ENCODE peak calls at places on chromosome 5, in six cellular contexts. O is small intestine; Q is CD4-positive, alpha-beta T cell; C is spleen; D is Peyer's patch; K is H9. X is an unnamed sample.

GRCh38 chr5:54383225-54383624 is 72.3 kb upstream of the HSPB3 start:
- DNase-seq in O (no peak), Q (no peak), C (no peak), D (no peak), K (no peak), X (no peak)

GRCh38 chr5:73649926-73650325 is 23.9 kb downstream of the ARHGEF28 start:
- DNase-seq in O (no peak), Q (no peak), C (no peak), D (no peak), K (no peak), X (no peak)

GRCh38 chr5:132773601-132774355 is 3.3 kb downstream of the SEPTIN8 start:
- DNase-seq in O (no peak), Q (no peak), C (no peak), D (no peak), K (no peak), X (no peak)

GRCh38 chr5:72387985-72388384 is 67.8 kb downstream of the PTCD2 start:
- DNase-seq in O (no peak), Q (no peak), C (no peak), D (no peak), K (no peak), X (no peak)

GRCh38 chr5:32771037-32771436 is 59.9 kb downstream of the NPR3 start:
- DNase-seq in O (no peak), Q (no peak), C (no peak), D (no peak), K (no peak), X (no peak)

GRCh38 chr5:57441557-57441956 is 41.1 kb downstream of the ACTBL2 start:
- DNase-seq in O (peak), Q (no peak), C (no peak), D (no peak), K (no peak), X (no peak)

GRCh38 chr5:111066261-111066938 is 5.1 kb upstream of the TSLP start:
- DNase-seq in O (no peak), Q (no peak), C (no peak), D (no peak), K (no peak), X (no peak)

GRCh38 chr5:177362871-177363507 is 5.3 kb downstream of the RGS14 start:
- DNase-seq in O (peak), Q (peak), C (peak), D (peak), K (peak), X (peak)

GRCh38 chr5:514101-514485 is 10.2 kb downstream of the SLC9A3 start:
- DNase-seq in O (no peak), Q (no peak), C (no peak), D (no peak), K (no peak), X (no peak)

GRCh38 chr5:103037673-103038455 is 82.1 kb downstream of the GIN1 start:
- DNase-seq in O (no peak), Q (no peak), C (no peak), D (no peak), K (no peak), X (no peak)

GRCh38 chr5:150001660-150002493 is 1.3 kb downstream of the HMGXB3 start:
- DNase-seq in O (peak), Q (peak), C (no peak), D (peak), K (peak), X (no peak)

GRCh38 chr5:83474170-83474796 is 2.7 kb downstream of the VCAN start:
- DNase-seq in O (peak), Q (no peak), C (peak), D (no peak), K (peak), X (peak)

GRCh38 chr5:157328277-157328912 is 62.5 kb downstream of the CYFIP2 start:
- DNase-seq in O (peak), Q (peak), C (peak), D (peak), K (peak), X (peak)

GRCh38 chr5:73318308-73318719 is 130.3 kb downstream of the FOXD1 start:
- DNase-seq in O (no peak), Q (no peak), C (no peak), D (no peak), K (no peak), X (no peak)

GRCh38 chr5:76378355-76378754 is 24.7 kb upstream of the IQGAP2 start:
- DNase-seq in O (no peak), Q (no peak), C (no peak), D (no peak), K (no peak), X (no peak)
- H3K27ac ChIP-seq in O (no peak), Q (no peak), C (no peak), D (no peak), K (no peak), X (no peak)

GRCh38 chr5:10249948-10250803 is at the start of gene CCT5:
- DNase-seq in O (peak), Q (peak), C (peak), D (peak), K (peak), X (peak)

GRCh38 chr5:10251409-10251808 is 1.3 kb downstream of the CCT5 start:
- DNase-seq in O (no peak), Q (no peak), C (no peak), D (no peak), K (no peak), X (no peak)

GRCh38 chr5:10253390-10253789 is 3.3 kb downstream of the CCT5 start:
- DNase-seq in O (no peak), Q (no peak), C (no peak), D (no peak), K (no peak), X (no peak)

GRCh38 chr5:10248378-10249260 is 1.1 kb downstream of the ATPSCKMT start:
- DNase-seq in O (no peak), Q (no peak), C (peak), D (no peak), K (no peak), X (no peak)

DNA sequence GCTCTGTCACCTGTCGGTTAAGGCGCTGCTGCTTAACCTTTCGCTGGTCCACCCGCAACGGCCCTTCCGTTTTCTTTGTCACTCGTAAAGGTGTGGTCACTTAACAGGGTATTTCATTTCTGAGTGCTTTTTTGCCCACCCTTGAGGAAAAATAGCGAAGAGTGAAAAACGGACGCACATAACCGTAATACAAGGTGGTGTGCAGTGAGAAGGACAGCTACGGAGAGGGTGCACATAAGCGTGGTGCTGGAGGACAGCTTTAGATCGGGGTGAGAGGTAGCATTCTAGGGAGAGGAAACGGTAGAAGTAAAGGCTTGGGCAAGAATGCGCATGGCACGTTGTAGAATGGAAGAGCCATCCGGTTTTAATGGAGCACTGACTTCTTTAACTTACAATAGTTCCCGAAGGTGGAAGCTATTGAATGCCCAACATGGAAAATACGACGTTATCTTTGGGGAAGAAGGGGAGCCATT is 760 bp downstream of the CCT5 start:
- DNase-seq in O (no peak), Q (no peak), C (no peak), D (no peak), K (no peak), X (no peak)
- H3K27ac ChIP-seq in O (no peak), Q (peak), C (peak), D (peak), K (no peak), X (peak)

GRCh38 chr5:170345971-170346370 is 43.2 kb downstream of the KCNMB1 start:
- DNase-seq in O (no peak), Q (no peak), C (no peak), D (no peak), K (no peak), X (no peak)
- H3K27ac ChIP-seq in O (no peak), Q (no peak), C (no peak), D (no peak), K (no peak), X (no peak)

GRCh38 chr5:139675825-139676224 is 27.7 kb downstream of the CXXC5 start:
- DNase-seq in O (no peak), Q (no peak), C (no peak), D (no peak), K (no peak), X (no peak)
- H3K27ac ChIP-seq in O (no peak), Q (no peak), C (no peak), D (no peak), K (no peak), X (no peak)

GRCh38 chr5:119311688-119312087 is 44.1 kb upstream of the TNFAIP8 start:
- DNase-seq in O (no peak), Q (no peak), C (no peak), D (no peak), K (no peak), X (no peak)
- H3K27ac ChIP-seq in O (no peak), Q (no peak), C (no peak), D (no peak), K (no peak), X (no peak)

DNA sequence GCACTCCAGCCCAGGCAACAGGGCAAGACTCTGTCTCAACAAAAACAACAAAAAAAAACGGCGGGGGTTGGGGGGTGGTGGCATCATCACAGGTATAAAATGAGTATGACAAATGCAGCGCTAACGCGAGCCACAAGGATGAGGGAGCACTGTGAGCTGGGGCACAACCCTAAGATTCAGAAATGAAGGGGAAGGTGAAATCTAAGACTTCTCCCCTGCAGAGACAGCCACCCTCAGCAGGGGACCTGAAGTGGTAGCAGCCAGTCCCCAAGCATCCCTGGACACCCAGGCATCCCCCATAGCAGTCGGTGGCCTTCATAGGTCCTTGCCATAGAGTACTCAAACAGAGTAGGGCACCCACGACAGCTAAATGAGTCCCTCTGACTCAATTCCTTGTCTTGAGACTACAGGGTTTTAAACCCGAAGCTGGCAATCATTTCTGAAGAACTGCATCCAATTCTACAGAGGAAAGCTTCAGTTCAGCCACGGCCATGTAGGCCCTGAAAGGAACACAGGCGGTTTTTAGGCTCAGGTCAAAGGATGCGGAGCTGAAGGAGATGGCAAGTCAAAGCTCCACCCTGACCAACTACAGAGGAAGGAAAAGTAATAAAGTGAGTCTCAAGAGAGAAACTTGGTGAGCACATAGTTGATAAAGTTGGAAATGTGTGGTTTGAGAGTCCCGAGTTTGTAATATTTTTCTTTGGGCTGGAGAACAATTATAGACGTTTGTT is 50.3 kb downstream of the MYO10 start:
- DNase-seq in O (no peak), Q (no peak), C (no peak), D (no peak), K (no peak), X (no peak)
- H3K27ac ChIP-seq in O (no peak), Q (no peak), C (no peak), D (no peak), K (no peak), X (peak)

GRCh38 chr5:115423541-115423940 is 121.0 kb downstream of the FEM1C start:
- DNase-seq in O (peak), Q (no peak), C (no peak), D (no peak), K (no peak), X (peak)

GRCh38 chr5:115417076-115417475 is 120.6 kb upstream of the CCDC112 start:
- DNase-seq in O (no peak), Q (no peak), C (no peak), D (no peak), K (no peak), X (no peak)

GRCh38 chr5:115423051-115423450 is 121.5 kb downstream of the FEM1C start:
- DNase-seq in O (no peak), Q (no peak), C (no peak), D (no peak), K (no peak), X (no peak)

GRCh38 chr5:115418788-115419187 is 122.3 kb upstream of the CCDC112 start:
- DNase-seq in O (peak), Q (no peak), C (no peak), D (no peak), K (no peak), X (no peak)

DNA sequence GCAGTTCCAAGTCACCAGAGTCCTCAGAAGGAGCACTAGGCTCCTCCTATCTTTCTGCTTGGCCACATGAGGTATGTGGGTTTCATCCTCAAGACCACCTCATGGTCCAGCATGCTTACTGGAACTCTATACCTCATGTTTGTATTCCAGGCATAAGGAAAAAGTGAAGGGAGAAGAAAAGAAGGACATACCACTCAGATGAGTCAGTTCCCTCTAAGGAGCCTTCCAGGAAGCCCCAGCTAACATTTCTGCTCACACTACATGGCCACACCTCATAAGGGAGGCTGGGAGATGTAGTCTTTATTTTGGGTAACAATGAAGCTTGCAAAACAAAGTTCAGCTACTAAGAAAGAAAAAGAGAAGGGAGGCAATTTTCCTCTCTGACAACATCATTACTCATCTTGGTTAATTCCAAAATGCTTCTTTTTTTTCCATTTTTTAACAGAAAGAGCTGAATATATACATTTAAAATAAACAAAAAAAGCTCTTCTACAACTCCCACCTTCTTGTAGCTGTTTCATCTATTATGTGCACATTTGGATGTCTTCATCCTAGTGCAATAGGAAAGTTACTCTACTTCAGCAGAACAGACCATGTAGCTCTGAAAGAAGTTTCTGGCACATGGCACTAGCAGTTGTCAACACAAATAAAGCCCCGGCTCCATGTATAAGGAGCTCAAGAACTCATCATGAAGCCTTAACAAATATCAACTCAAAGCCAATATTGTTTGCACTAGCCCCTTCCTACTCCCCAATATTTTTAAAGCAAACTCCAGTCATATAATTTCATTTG is 123.5 kb upstream of the CCDC112 start:
- DNase-seq in O (peak), Q (no peak), C (no peak), D (no peak), K (no peak), X (no peak)
- H3K27ac ChIP-seq in O (peak), Q (no peak), C (no peak), D (no peak), K (no peak), X (peak)

GRCh38 chr5:36656556-36656955 is 50.1 kb downstream of the SLC1A3 start:
- DNase-seq in O (no peak), Q (no peak), C (no peak), D (no peak), K (no peak), X (no peak)

GRCh38 chr5:36654598-36654997 is 48.2 kb downstream of the SLC1A3 start:
- DNase-seq in O (no peak), Q (no peak), C (no peak), D (no peak), K (peak), X (no peak)

GRCh38 chr5:36653046-36653445 is 46.6 kb downstream of the SLC1A3 start:
- DNase-seq in O (no peak), Q (no peak), C (no peak), D (no peak), K (no peak), X (no peak)

GRCh38 chr5:36657563-36657995 is 51.2 kb downstream of the SLC1A3 start:
- DNase-seq in O (peak), Q (no peak), C (no peak), D (no peak), K (no peak), X (peak)

GRCh38 chr5:36655171-36655570 is 48.8 kb downstream of the SLC1A3 start:
- DNase-seq in O (no peak), Q (no peak), C (no peak), D (no peak), K (peak), X (no peak)
- H3K27ac ChIP-seq in O (no peak), Q (no peak), C (no peak), D (no peak), K (no peak), X (no peak)

X was measured in left lung.